ENCODE peak calls at places on chromosomes 3 and 15, in seven cellular contexts. O is HFFc6, M is fibroblast of the aortic adventitia, I is heart right ventricle, V is pancreas, F is GM12865, J is OCI-LY7. K is an unnamed sample.

GRCh38 chr3:182330647-182331046 is 462.7 kb upstream of the ATP11B start:
- DNase-seq in O (no peak), M (no peak), I (no peak), V (no peak), F (no peak), J (no peak), K (no peak)

GRCh38 chr15:85580914-85581313 is 200.5 kb downstream of the AKAP13 start:
- DNase-seq in O (no peak), M (no peak), I (no peak), V (no peak), F (peak; percentile 69), J (no peak), K (no peak)

GRCh38 chr3:171556574-171557145 is 96.5 kb upstream of the TNIK start:
- DNase-seq in O (no peak), M (no peak), I (no peak), V (no peak), F (peak; percentile 50), J (no peak), K (no peak)

GRCh38 chr15:41811432-41812195 is 16.3 kb upstream of the JMJD7 start:
- DNase-seq in O (peak; percentile 69), M (peak; percentile 90), I (peak; percentile 86), V (peak; percentile 90), F (peak; percentile 81), J (peak; percentile 82), K (peak; percentile 87)

GRCh38 chr3:38226273-38226672 is 39.3 kb upstream of the SLC22A13 start:
- DNase-seq in O (peak; percentile 65), M (peak; percentile 36), I (no peak), V (no peak), F (no peak), J (no peak), K (peak; percentile 53)

GRCh38 chr15:73727330-73728018 is 25.7 kb downstream of the INSYN1 start:
- DNase-seq in O (peak; percentile 95), M (peak; percentile 45), I (no peak), V (no peak), F (no peak), J (no peak), K (peak; percentile 92)

GRCh38 chr3:188796122-188796631 is 375.6 kb upstream of the TPRG1 start:
- DNase-seq in O (peak; percentile 96), M (peak; percentile 95), I (peak; percentile 6), V (no peak), F (peak; percentile 35), J (peak; percentile 39), K (peak; percentile 90)

GRCh38 chr3:78025916-78026315 is 986.0 kb downstream of the ROBO2 start:
- DNase-seq in O (no peak), M (no peak), I (no peak), V (no peak), F (no peak), J (no peak), K (peak; percentile 5)

GRCh38 chr3:159604151-159604581 is 384.5 kb upstream of the IL12A start:
- DNase-seq in O (peak; percentile 46), M (peak; percentile 50), I (peak; percentile 86), V (no peak), F (no peak), J (no peak), K (peak; percentile 39)

GRCh38 chr3:159417761-159418160 is 570.9 kb upstream of the IL12A start:
- DNase-seq in O (no peak), M (no peak), I (no peak), V (no peak), F (no peak), J (no peak), K (peak; percentile 63)

GRCh38 chr3:59573911-59574310 is 524.1 kb upstream of the CFAP20DC start:
- DNase-seq in O (peak; percentile 59), M (peak; percentile 88), I (peak; percentile 18), V (no peak), F (no peak), J (no peak), K (peak; percentile 72)

GRCh38 chr3:152865675-152866074 is 30.7 kb downstream of the P2RY1 start:
- DNase-seq in O (no peak), M (no peak), I (no peak), V (no peak), F (no peak), J (no peak), K (no peak)

GRCh38 chr15:25832158-25832557 is 31.0 kb downstream of the ATP10A start:
- DNase-seq in O (no peak), M (peak; percentile 4), I (no peak), V (no peak), F (no peak), J (peak; percentile 75), K (no peak)

GRCh38 chr3:123336001-123336400 is 112.9 kb downstream of the ADCY5 start:
- DNase-seq in O (no peak), M (no peak), I (no peak), V (no peak), F (no peak), J (no peak), K (no peak)

GRCh38 chr15:50506121-50506520 is 40.3 kb downstream of the USP50 start:
- DNase-seq in O (no peak), M (no peak), I (no peak), V (no peak), F (no peak), J (no peak), K (no peak)

GRCh38 chr3:39147711-39148115 is 5.7 kb downstream of the CSRNP1 start:
- DNase-seq in O (no peak), M (no peak), I (peak; percentile 63), V (no peak), F (peak; percentile 84), J (peak; percentile 79), K (peak; percentile 42)

GRCh38 chr15:98103570-98103969 is 143.1 kb downstream of the ARRDC4 start:
- DNase-seq in O (no peak), M (no peak), I (no peak), V (no peak), F (no peak), J (no peak), K (no peak)

GRCh38 chr3:8871306-8871705 is 92.0 kb downstream of the RAD18 start:
- DNase-seq in O (no peak), M (no peak), I (no peak), V (no peak), F (no peak), J (no peak), K (no peak)

DNA sequence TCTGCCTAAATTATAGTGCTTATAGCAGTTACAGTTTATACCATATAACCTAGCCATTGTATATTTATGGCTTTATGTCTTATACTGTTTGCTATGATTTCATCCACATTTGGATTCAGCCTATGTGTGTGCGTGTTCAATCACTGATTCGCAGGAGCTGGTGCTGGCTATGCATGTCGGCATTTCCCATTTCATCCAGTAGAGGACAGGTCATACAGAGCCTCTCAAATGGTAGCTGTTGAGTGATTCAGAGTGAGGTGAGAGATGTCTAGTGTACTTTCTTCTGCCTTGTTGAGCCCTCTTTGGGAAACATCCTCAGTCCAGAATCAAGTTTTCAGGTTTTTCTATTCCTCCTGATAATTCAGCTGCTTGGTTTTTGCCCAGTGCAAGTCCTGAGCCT is 76.1 kb downstream of the FRMD4B start:
- DNase-seq in O (peak; percentile 64), M (peak; percentile 52), I (no peak), V (no peak), F (peak; percentile 35), J (no peak), K (peak; percentile 43)
- TF ChIP-seq CTCF in O (peak; percentile 68), M (peak; percentile 74), I (peak; percentile 45), V (peak; percentile 30), F (peak; percentile 29), J (peak; percentile 37), K (peak; percentile 36)

DNA sequence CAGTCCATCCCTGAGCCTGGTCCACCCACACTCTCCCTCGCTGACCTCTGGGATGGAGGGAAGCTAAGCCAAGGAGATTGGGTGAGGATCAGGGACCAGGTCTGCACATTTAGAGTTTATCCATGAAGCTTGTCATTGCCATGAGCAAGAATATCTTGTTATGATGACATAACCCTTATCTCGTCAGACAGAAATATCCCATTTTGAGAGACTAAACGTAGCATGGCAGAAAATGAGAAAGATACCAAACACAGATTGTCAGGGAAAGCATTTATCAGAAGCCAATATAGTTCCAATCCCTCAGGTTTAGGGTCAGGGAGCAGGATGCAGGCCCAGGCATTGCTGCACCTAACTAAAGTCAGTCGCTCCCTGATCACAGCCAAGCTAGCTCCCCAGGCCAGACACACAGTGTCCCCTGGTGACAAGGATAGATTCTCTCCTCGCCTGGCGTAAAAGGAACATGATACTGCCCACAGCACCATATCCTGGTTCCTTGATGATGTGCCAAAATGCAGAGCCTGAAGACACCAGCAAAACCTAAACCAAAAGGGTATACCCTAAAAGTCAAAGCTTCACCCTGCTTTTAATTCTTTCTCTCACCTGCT is 66.9 kb downstream of the DCLK3 start:
- DNase-seq in O (no peak), M (no peak), I (no peak), V (no peak), F (no peak), J (no peak), K (no peak)
- TF ChIP-seq CTCF in O (no peak), M (no peak), I (no peak), V (no peak), F (peak; percentile 2), J (no peak), K (no peak)

GRCh38 chr15:57823325-57823860 is 116.9 kb downstream of the POLR2M start:
- DNase-seq in O (no peak), M (no peak), I (no peak), V (no peak), F (no peak), J (no peak), K (no peak)
- TF ChIP-seq CTCF in O (no peak), M (no peak), I (no peak), V (no peak), F (no peak), J (no peak), K (no peak)

DNA sequence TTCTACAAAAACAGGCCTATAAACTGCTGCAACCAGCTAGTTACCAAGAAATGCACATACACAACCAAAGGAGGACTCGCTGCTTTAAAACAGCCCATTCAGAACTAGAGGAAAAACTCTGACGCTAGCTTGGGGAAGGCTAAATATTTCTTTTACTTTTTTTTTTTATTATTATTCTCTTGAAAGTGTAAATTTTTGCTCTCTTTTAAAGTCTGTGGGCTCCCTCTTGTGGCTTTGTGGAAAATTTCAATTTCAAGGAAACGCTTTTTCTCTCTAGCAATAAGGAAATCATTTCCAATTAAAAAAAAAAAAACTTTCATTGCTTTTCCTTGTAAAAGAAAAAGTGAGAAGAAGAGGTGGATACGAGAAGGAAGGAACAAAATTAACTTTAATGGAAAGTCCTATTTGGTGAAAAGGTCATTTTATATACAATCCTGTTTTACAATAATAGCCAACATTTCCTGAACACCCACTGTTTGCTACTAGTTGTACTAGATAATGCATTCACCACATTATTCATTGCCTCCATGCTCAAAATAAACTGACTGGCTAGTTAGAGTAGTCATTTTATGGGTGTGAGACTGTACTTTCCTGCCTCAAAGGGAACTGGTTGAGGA is 51.2 kb upstream of the SAMMSON start:
- DNase-seq in O (peak; percentile 34), M (peak; percentile 69), I (no peak), V (no peak), F (peak; percentile 21), J (peak; percentile 34), K (peak; percentile 30)
- TF ChIP-seq CTCF in O (peak; percentile 89), M (peak; percentile 56), I (peak; percentile 59), V (peak; percentile 54), F (peak; percentile 12), J (peak; percentile 83), K (peak; percentile 55)

GRCh38 chr3:142152349-142152748 is 3.0 kb upstream of the TFDP2 start:
- DNase-seq in O (no peak), M (no peak), I (no peak), V (no peak), F (no peak), J (peak; percentile 46), K (no peak)
- TF ChIP-seq CTCF in O (peak; percentile 35), M (no peak), I (no peak), V (no peak), F (no peak), J (peak; percentile 67), K (peak; percentile 5)